ENCODE peak calls at places on chromosomes 6 and 20, in eight cellular contexts. V, H, D, U, J, Y, O and G are unnamed samples.

GRCh38 chr20:54662064-54662463 is 186.7 kb downstream of the DOK5 start:
- DNase-seq in O (no peak), D (no peak), V (no peak), H (no peak), Y (no peak), U (no peak), J (no peak), G (no peak)

GRCh38 chr20:56350842-56351241 is 7.9 kb upstream of the FAM210B start:
- DNase-seq in D (no peak), V (no peak), O (no peak), J (no peak), U (peak), H (no peak), Y (no peak), G (no peak)

GRCh38 chr20:2745936-2746635 is 53.5 kb downstream of the EBF4 start:
- DNase-seq in V (no peak), O (no peak), U (no peak), Y (no peak), J (no peak), H (no peak), D (no peak), G (no peak)

GRCh38 chr6:164210323-164210722 is 795.8 kb downstream of the QKI start:
- DNase-seq in H (no peak), V (no peak), J (no peak), D (no peak), Y (no peak), O (no peak), U (no peak), G (no peak)

GRCh38 chr6:131443514-131443913 is 129.5 kb upstream of the ARG1 start:
- DNase-seq in V (no peak), J (no peak), D (no peak), Y (no peak), O (no peak), U (no peak), H (no peak), G (no peak)

GRCh38 chr20:46206025-46206424 is 87.9 kb downstream of the CD40 start:
- DNase-seq in H (peak), V (no peak), Y (peak), O (peak), J (peak), U (peak), D (no peak), G (peak)

GRCh38 chr6:21022343-21023107 is 488.3 kb downstream of the CDKAL1 start:
- DNase-seq in H (peak), V (no peak), D (peak), U (peak), J (no peak), Y (peak), O (no peak), G (peak)

GRCh38 chr6:20159781-20160540 is 52.3 kb downstream of the MBOAT1 start:
- DNase-seq in J (peak), Y (no peak), H (no peak), U (no peak), D (no peak), O (peak), V (no peak), G (no peak)

GRCh38 chr6:36616888-36617521 is 22.8 kb downstream of the SRSF3 start:
- DNase-seq in D (peak), V (peak), H (no peak), O (peak), U (peak), Y (no peak), J (no peak), G (peak)

GRCh38 chr6:24536466-24536865 is 41.7 kb downstream of the ALDH5A1 start:
- DNase-seq in J (no peak), U (no peak), D (no peak), H (no peak), Y (no peak), O (no peak), V (no peak), G (no peak)